ENCODE peak calls at places on chromosomes 12 and 14, in seven cellular contexts. C is heart left ventricle, T is A549, U is K562, K is stomach, G is endothelial cell of umbilical vein, O is body of pancreas. Z is an unnamed sample.

GRCh38 chr12:58465418-58465817 is 454.9 kb downstream of the LRIG3 start:
- DNase-seq in C (no peak), T (no peak), U (no peak), K (no peak), G (no peak), O (no peak), Z (no peak)

GRCh38 chr14:22836301-22837058 is at the start of gene MMP14:
- DNase-seq in C (peak; percentile 77), T (no peak), U (no peak), K (peak; percentile 69), G (peak; percentile 92), O (peak; percentile 71), Z (peak; percentile 84)

GRCh38 chr12:77273898-77274297 is 208.5 kb upstream of the E2F7 start:
- DNase-seq in C (no peak), T (no peak), U (no peak), K (no peak), G (no peak), O (no peak), Z (no peak)

GRCh38 chr12:43737646-43738045 is 20.9 kb downstream of the PUS7L start:
- DNase-seq in C (no peak), T (no peak), U (no peak), K (no peak), G (no peak), O (no peak), Z (no peak)

GRCh38 chr14:105532735-105533141 is 6.4 kb downstream of the TMEM121 start:
- DNase-seq in C (no peak), T (peak; percentile 51), U (peak; percentile 57), K (no peak), G (no peak), O (no peak), Z (no peak)

GRCh38 chr12:122126713-122127597 is 47.1 kb downstream of the IL31 start:
- DNase-seq in C (no peak), T (peak; percentile 77), U (no peak), K (peak; percentile 40), G (no peak), O (no peak), Z (peak; percentile 42)

GRCh38 chr12:31326689-31327659 is 1.0 kb upstream of the SINHCAF start:
- DNase-seq in C (no peak), T (no peak), U (no peak), K (no peak), G (no peak), O (no peak), Z (peak; percentile 14)

GRCh38 chr12:71636704-71637115 is 26.9 kb downstream of the ZFC3H1 start:
- DNase-seq in C (no peak), T (peak; percentile 78), U (peak; percentile 50), K (no peak), G (peak; percentile 66), O (no peak), Z (no peak)

GRCh38 chr12:90510948-90511347 is 444.0 kb downstream of the CCER1 start:
- DNase-seq in C (no peak), T (no peak), U (no peak), K (no peak), G (no peak), O (no peak), Z (no peak)

GRCh38 chr14:76186318-76187027 is 34.8 kb downstream of the GPATCH2L start:
- DNase-seq in C (no peak), T (no peak), U (no peak), K (no peak), G (peak; percentile 23), O (no peak), Z (no peak)

GRCh38 chr12:80712866-80713265 is 3.8 kb upstream of the MYF5 start:
- DNase-seq in C (no peak), T (no peak), U (no peak), K (no peak), G (no peak), O (no peak), Z (no peak)

GRCh38 chr14:61894452-61895077 is 132.3 kb downstream of the SNAPC1 start:
- DNase-seq in C (peak; percentile 27), T (peak; percentile 69), U (peak; percentile 53), K (peak; percentile 65), G (peak; percentile 51), O (peak; percentile 74), Z (peak; percentile 74)

GRCh38 chr12:58640314-58640713 is 280.0 kb downstream of the LRIG3 start:
- DNase-seq in C (no peak), T (no peak), U (no peak), K (no peak), G (no peak), O (no peak), Z (no peak)

GRCh38 chr12:26126340-26127284 is 1.8 kb upstream of the BHLHE41 start:
- DNase-seq in C (peak; percentile 90), T (peak; percentile 80), U (peak; percentile 49), K (peak; percentile 86), G (peak; percentile 64), O (peak; percentile 85), Z (peak; percentile 91)

GRCh38 chr14:23300687-23301223 is 1.9 kb downstream of the PPP1R3E start:
- DNase-seq in C (peak; percentile 66), T (no peak), U (peak; percentile 32), K (no peak), G (peak; percentile 35), O (peak; percentile 33), Z (peak; percentile 46)

GRCh38 chr14:103880334-103880985 is 33.1 kb upstream of the PPP1R13B start:
- DNase-seq in C (peak; percentile 70), T (no peak), U (no peak), K (peak; percentile 91), G (peak; percentile 43), O (peak; percentile 85), Z (peak; percentile 91)

GRCh38 chr12:105729372-105729771 is 398.9 kb downstream of the C12orf75 start:
- DNase-seq in C (no peak), T (no peak), U (no peak), K (no peak), G (no peak), O (no peak), Z (no peak)

GRCh38 chr14:25411933-25412757 is 362.2 kb upstream of the STXBP6 start:
- DNase-seq in C (no peak), T (peak; percentile 5), U (no peak), K (no peak), G (no peak), O (no peak), Z (no peak)

GRCh38 chr12:20154060-20154459 is 214.3 kb upstream of the PDE3A start:
- DNase-seq in C (no peak), T (no peak), U (no peak), K (no peak), G (no peak), O (no peak), Z (no peak)

GRCh38 chr12:18057051-18057450 is 32.9 kb downstream of the RERGL start:
- DNase-seq in C (no peak), T (no peak), U (no peak), K (no peak), G (no peak), O (no peak), Z (no peak)
- TF ChIP-seq POLR2A in C (no peak), T (no peak), U (no peak), K (no peak), G (no peak), O (no peak), Z (no peak)

GRCh38 chr12:6197996-6198395 is 2.2 kb upstream of the CD9 start:
- DNase-seq in C (no peak), T (no peak), U (no peak), K (no peak), G (no peak), O (no peak), Z (no peak)

GRCh38 chr12:6199531-6200265 is 502 bp upstream of the CD9 start:
- DNase-seq in C (peak; percentile 69), T (peak; percentile 51), U (no peak), K (no peak), G (peak; percentile 70), O (peak; percentile 39), Z (peak; percentile 65)

GRCh38 chr12:6200266-6201198 is at the start of gene CD9:
- DNase-seq in C (peak; percentile 81), T (peak; percentile 78), U (peak; percentile 75), K (peak; percentile 75), G (peak; percentile 56), O (peak; percentile 81), Z (peak; percentile 84)

GRCh38 chr12:6198556-6198955 is 1.6 kb upstream of the CD9 start:
- DNase-seq in C (no peak), T (no peak), U (no peak), K (no peak), G (no peak), O (no peak), Z (no peak)

DNA sequence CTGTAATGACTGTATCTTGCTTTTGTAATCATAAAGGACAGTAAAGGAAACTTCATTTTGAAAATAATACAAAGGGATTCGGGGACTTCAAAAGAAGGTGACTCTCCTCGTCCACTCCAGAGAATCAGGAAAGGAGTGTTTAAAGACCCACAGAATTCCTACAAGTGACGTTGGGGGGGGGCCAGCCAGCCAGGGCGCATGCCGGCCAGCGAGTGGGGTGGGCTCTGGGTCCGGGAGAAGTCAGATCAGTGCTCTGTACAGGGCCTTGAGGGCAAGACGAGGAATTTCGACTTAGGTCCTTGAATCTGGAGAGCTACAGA is 1.0 kb upstream of the CD9 start:
- DNase-seq in C (no peak), T (no peak), U (no peak), K (no peak), G (no peak), O (no peak), Z (no peak)
- H3K4me1 ChIP-seq in C (peaks cover 24% of the 10 kb centered on the region), T (peaks cover 29% of the 10 kb centered on the region), U (no peaks in the 10 kb centered on the region), K (peaks cover 65% of the 10 kb centered on the region), G (peaks cover 47% of the 10 kb centered on the region), O (peaks cover 36% of the 10 kb centered on the region), Z (peaks cover 38% of the 10 kb centered on the region)

GRCh38 chr12:125185740-125186470 is 120.7 kb downstream of the AACS start:
- DNase-seq in C (peak; percentile 75), T (peak; percentile 74), U (peak; percentile 86), K (peak; percentile 78), G (peak; percentile 53), O (peak; percentile 66), Z (peak; percentile 86)
- TF ChIP-seq POLR2A in C (no peak), T (no peak), U (no peak), K (no peak), G (no peak), O (no peak), Z (peak; percentile 71)

DNA sequence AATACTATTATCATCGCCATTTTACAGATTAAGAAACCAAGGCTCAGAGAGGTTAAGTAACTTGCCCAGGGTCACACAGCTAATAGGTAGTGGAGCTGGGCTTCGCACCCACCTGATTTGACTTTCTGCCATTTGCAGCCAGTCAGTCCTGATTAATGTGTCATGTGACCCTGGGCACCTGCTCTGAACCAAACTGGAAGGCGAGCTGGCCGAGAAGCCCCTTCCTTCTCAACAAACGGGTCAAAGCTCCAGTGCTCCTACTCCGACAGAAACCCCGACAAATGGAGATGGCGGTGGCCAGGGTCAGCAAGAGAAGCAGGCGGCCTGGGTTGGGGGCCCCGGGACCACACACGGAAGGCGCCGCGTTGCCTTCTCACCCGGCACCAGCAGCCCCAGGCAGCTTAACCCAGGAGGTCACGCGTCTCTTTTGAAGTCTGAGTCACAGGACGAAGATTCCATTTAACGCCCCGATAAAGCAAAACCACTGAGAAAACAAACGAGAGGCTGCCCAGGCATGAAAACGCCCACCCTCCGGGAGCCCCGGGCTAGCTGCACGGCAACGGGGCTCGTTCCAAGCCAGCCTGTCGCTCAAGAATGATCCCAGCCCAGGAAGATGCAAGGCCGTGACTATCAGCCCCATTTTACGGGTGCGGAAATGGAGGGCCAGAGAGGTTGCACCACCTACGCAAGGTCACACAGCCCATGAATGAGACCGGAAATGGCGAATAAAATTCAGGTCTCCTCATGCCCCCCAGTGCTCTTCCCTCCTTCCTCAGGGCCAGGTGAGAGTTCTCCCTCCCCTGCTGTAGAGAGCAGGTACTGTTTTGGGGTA is 124.8 kb downstream of the SCARB1 start:
- DNase-seq in C (no peak), T (no peak), U (no peak), K (peak; percentile 73), G (peak; percentile 46), O (no peak), Z (no peak)
- H3K4me1 ChIP-seq in C (peaks cover 6% of the 10 kb centered on the region), T (peaks cover 29% of the 10 kb centered on the region), U (peaks cover 9% of the 10 kb centered on the region), K (peaks cover 74% of the 10 kb centered on the region), G (peaks cover 37% of the 10 kb centered on the region), O (peaks cover 23% of the 10 kb centered on the region), Z (peaks cover 4% of the 10 kb centered on the region)

GRCh38 chr14:21098134-21098891 is at the start of gene ZNF219:
- DNase-seq in C (peak; percentile 71), T (peak; percentile 73), U (peak; percentile 48), K (peak; percentile 53), G (peak; percentile 39), O (peak; percentile 49), Z (peak; percentile 69)
- TF ChIP-seq POLR2A in C (no peak), T (peak; percentile 65), U (no peak), K (no peak), G (no peak), O (peak; percentile 38), Z (peak; percentile 48)

Z was measured in thyroid gland.